ENCODE peak calls at places on chromosomes 12 and 14, in five cellular contexts. I is adrenal gland, C is mucosa of descending colon, R is hepatocyte, M is pancreas. W is an unnamed sample.

GRCh38 chr12:26273811-26274210 is 78.4 kb downstream of the SSPN start:
- DNase-seq in M (no peak), I (no peak), C (no peak), R (no peak), W (no peak)

GRCh38 chr14:34201909-34202622 is 251.2 kb upstream of the EGLN3 start:
- DNase-seq in I (no peak), C (no peak), M (no peak), R (no peak), W (no peak)

GRCh38 chr14:102503576-102504224 is 5.9 kb downstream of the ANKRD9 start:
- DNase-seq in I (peak; percentile 59), R (peak; percentile 4), M (no peak), C (no peak), W (no peak)

GRCh38 chr14:70808023-70808401 is 1.3 kb downstream of the MAP3K9 start:
- DNase-seq in R (peak; percentile 57), M (peak; percentile 35), I (peak; percentile 17), C (peak; percentile 63), W (no peak)

GRCh38 chr12:84842406-84843013 is 70.1 kb downstream of the SLC6A15 start:
- DNase-seq in R (peak; percentile 53), C (peak; percentile 35), I (no peak), M (no peak), W (peak; percentile 53)

GRCh38 chr12:48869191-48869590 is 3.5 kb upstream of the RND1 start:
- DNase-seq in C (no peak), I (no peak), R (no peak), M (no peak), W (no peak)

GRCh38 chr12:62210422-62210821 is 49.8 kb upstream of the USP15 start:
- DNase-seq in R (peak; percentile 55), I (peak; percentile 55), C (peak; percentile 54), M (no peak), W (peak; percentile 38)

GRCh38 chr14:88599761-88600439 is 37.1 kb downstream of the ZC3H14 start:
- DNase-seq in M (no peak), C (no peak), R (no peak), I (no peak), W (no peak)

GRCh38 chr14:97956944-97957343 is 1159.8 kb downstream of the VRK1 start:
- DNase-seq in I (no peak), R (no peak), M (no peak), C (no peak), W (no peak)

GRCh38 chr14:86305058-86305457 is 775.1 kb downstream of the FLRT2 start:
- DNase-seq in C (no peak), R (no peak), I (no peak), M (no peak), W (no peak)

GRCh38 chr12:81128930-81129554 is 51.2 kb downstream of the ACSS3 start:
- DNase-seq in M (peak; percentile 19), I (peak; percentile 44), R (peak; percentile 66), C (peak; percentile 47), W (peak; percentile 53)

GRCh38 chr12:27333311-27334009 is 824 bp downstream of the BMAL2 start:
- DNase-seq in C (peak; percentile 56), R (peak; percentile 58), I (peak; percentile 16), M (no peak), W (no peak)

GRCh38 chr14:99191663-99192621 is 80.1 kb downstream of the BCL11B start:
- DNase-seq in M (peak; percentile 57), R (peak; percentile 33), C (peak; percentile 55), I (peak; percentile 76), W (peak; percentile 10)

GRCh38 chr14:65101631-65102440 is 481 bp downstream of the MAX start:
- DNase-seq in I (peak; percentile 23), R (peak; percentile 49), C (peak; percentile 47), M (peak; percentile 18), W (no peak)

GRCh38 chr12:128970110-128970509 is 116.8 kb downstream of the GLT1D1 start:
- DNase-seq in R (no peak), M (no peak), I (no peak), C (no peak), W (no peak)

GRCh38 chr14:38207830-38208815 is at the start of gene SSTR1:
- DNase-seq in I (no peak), C (peak; percentile 93), R (peak; percentile 84), M (peak; percentile 86), W (no peak)

GRCh38 chr14:48398675-48399282 is 723.4 kb upstream of the MDGA2 start:
- DNase-seq in I (peak; percentile 48), R (peak; percentile 66), M (no peak), C (peak; percentile 15), W (peak; percentile 20)

GRCh38 chr14:91519239-91520036 is 9.3 kb upstream of the PPP4R3A start:
- DNase-seq in M (no peak), R (no peak), C (no peak), I (no peak), W (no peak)

GRCh38 chr12:112018571-112019237 is 5.5 kb downstream of the ERP29 start:
- DNase-seq in C (no peak), M (no peak), R (no peak), I (no peak), W (peak; percentile 74)

GRCh38 chr14:89899917-89900680 is 54.4 kb downstream of the EFCAB11 start:
- DNase-seq in M (no peak), R (peak; percentile 20), I (peak; percentile 14), C (no peak), W (no peak)

GRCh38 chr12:82527165-82527780 is 159.4 kb upstream of the TMTC2 start:
- DNase-seq in R (peak; percentile 83), M (peak; percentile 35), C (peak; percentile 69), I (peak; percentile 64), W (peak; percentile 50)

GRCh38 chr14:91316761-91317160 is 72.3 kb upstream of the GPR68 start:
- DNase-seq in C (no peak), I (no peak), R (no peak), M (no peak), W (no peak)

GRCh38 chr12:26630546-26631027 is 202.4 kb downstream of the ITPR2 start:
- DNase-seq in M (no peak), R (peak; percentile 50), C (no peak), I (peak; percentile 79), W (peak; percentile 90)

GRCh38 chr12:41013921-41014642 is 174.0 kb upstream of the PDZRN4 start:
- DNase-seq in R (no peak), I (no peak), M (no peak), C (no peak), W (no peak)

GRCh38 chr14:34711169-34711568 is 3.2 kb downstream of the CFL2 start:
- DNase-seq in C (peak; percentile 15), R (peak; percentile 25), I (no peak), M (no peak), W (peak; percentile 93)

GRCh38 chr12:77500124-77500523 is 330.6 kb upstream of the NAV3 start:
- DNase-seq in R (no peak), C (no peak), I (no peak), M (no peak), W (no peak)

GRCh38 chr12:42473130-42473529 is 116.4 kb downstream of the PRICKLE1 start:
- DNase-seq in M (no peak), I (no peak), R (no peak), C (no peak), W (peak; percentile 48)

GRCh38 chr14:65137648-65138317 is 35.5 kb upstream of the MAX start:
- DNase-seq in I (no peak), R (no peak), C (no peak), M (no peak), W (no peak)

GRCh38 chr14:106843951-106844483 is 1317.6 kb downstream of the TMEM121 start:
- DNase-seq in I (peak; percentile 40), R (no peak), C (peak; percentile 76), M (peak; percentile 63), W (no peak)

GRCh38 chr12:89181271-89181920 is 170.9 kb downstream of the DUSP6 start:
- DNase-seq in M (no peak), R (peak; percentile 15), I (no peak), C (no peak), W (peak; percentile 66)

GRCh38 chr12:56188786-56189335 is 422 bp downstream of the SMARCC2 start:
- DNase-seq in R (peak; percentile 72), C (no peak), I (no peak), M (no peak), W (no peak)

GRCh38 chr12:25977047-25977446 is 18.6 kb downstream of the RASSF8 start:
- DNase-seq in I (no peak), R (no peak), C (no peak), M (no peak), W (peak; percentile 63)

GRCh38 chr12:219891-220352 is 6.0 kb upstream of the SLC6A12 start:
- DNase-seq in C (peak; percentile 74), I (peak; percentile 72), R (peak; percentile 87), M (peak; percentile 69), W (peak; percentile 64)

GRCh38 chr12:93709386-93709785 is 32.2 kb downstream of the CRADD start:
- DNase-seq in M (no peak), I (no peak), C (no peak), R (no peak), W (no peak)
- TF ChIP-seq CTCF in M (no peak), I (no peak), C (no peak), R (no peak), W (no peak)

DNA sequence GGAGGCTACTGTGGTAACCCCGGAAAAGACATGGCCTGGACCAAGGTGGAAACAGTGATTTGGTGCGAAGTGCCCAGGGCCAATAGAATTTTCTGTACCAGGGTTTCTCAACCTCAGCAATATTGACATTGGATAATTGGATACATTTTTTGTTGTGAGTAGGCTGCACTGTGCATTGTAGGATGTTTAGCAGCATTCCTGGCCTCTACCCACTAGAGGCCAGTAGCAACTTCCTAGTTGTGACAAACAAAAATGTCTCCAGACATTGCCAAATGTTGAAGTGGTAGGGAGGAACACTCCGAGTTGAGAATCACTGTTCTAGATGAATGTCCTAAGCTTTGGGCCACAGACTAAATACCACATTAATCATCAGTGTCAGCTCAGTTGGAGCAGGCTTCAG is 6.2 kb upstream of the CGRRF1 start:
- DNase-seq in M (no peak), R (peak; percentile 23), I (peak; percentile 29), C (no peak), W (peak; percentile 56)
- TF ChIP-seq CTCF in M (no peak), R (peak; percentile 38), I (no peak), C (no peak), W (peak; percentile 69)

DNA sequence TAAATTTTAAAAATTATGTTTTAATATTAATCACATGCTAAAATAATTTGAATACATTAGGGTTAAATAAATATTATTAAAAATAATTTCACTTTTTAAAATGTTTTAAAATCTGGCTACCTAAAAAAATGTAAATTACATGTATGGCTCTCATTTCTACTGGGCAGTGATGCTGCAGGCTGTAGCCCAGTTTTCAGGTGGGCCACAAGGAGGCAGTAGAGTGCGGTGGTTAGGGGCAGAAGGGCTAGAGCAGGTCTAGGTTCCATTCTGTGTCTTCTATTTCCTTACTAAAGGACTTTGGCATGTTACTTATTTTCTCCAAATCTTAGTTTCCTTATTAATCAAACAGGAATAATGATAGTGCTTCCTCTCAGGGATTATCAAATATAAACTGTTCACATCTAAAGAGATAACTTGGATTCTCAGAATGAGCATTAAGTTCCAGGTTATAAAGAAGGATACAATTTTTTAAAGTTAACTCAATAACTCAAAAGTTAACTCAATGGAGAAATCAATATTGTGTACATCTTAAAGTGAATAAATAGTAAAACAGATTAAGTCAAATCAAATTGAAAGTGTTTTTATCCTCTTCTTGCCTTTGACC is 54.9 kb upstream of the OVCH1 start:
- DNase-seq in I (peak; percentile 63), M (peak; percentile 40), C (peak; percentile 59), R (peak; percentile 78), W (peak; percentile 23)
- TF ChIP-seq CTCF in I (peak; percentile 63), M (peak; percentile 67), C (peak; percentile 67), R (peak; percentile 85), W (peak; percentile 85)

DNA sequence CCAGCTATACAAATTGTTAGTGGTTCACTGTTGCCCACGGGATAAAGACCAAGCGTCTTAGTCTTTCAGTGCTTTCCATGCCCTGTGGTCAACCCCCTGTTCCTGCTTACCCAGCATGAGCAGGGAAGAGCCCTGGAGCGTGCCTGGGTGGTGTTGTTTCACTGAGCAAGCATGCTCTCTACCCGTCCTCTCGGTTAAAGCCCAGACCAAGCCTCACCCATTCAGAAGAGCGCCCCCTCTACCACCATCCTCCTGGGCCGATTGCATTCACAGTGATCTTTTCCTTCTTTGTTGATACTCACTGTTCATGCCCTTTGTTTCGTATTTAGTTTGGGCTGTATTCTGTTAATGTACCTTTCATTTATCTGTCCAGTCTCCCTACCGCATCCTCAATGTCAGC is 25.1 kb downstream of the DYRK4 start:
- DNase-seq in C (no peak), M (no peak), I (no peak), R (no peak), W (no peak)
- TF ChIP-seq CTCF in C (no peak), M (no peak), I (no peak), R (no peak), W (no peak)

W was measured in HFFc6.